ENCODE peak calls at places on chromosome 7, in ten cellular contexts. J is body of pancreas, G is BE2C, B is bronchial epithelial cell, M is progenitor cell of endocrine pancreas, I is right lobe of liver, Q is tibial artery, N is tibial nerve, D is IMR-90, P is GM12864. C is an unnamed sample.

GRCh38 chr7:143391462-143392404 is 10.6 kb downstream of the ZYX start:
- DNase-seq in J (peak; percentile 40), G (no peak), B (no peak), M (no peak), I (peak; percentile 78), Q (peak; percentile 88), N (peak; percentile 55), D (peak; percentile 85), P (no peak), C (no peak)

GRCh38 chr7:78769551-78770101 is 683.8 kb downstream of the MAGI2 start:
- DNase-seq in J (no peak), G (no peak), B (no peak), M (no peak), I (no peak), Q (no peak), N (no peak), D (no peak), P (peak; percentile 60), C (no peak)

GRCh38 chr7:20778063-20778721 is 8.5 kb downstream of the SP8 start:
- DNase-seq in J (peak; percentile 39), G (peak; percentile 61), B (no peak), M (peak; percentile 79), I (no peak), Q (no peak), N (no peak), D (no peak), P (no peak), C (no peak)

GRCh38 chr7:156993021-156993924 is 17.2 kb downstream of the MNX1 start:
- DNase-seq in J (peak; percentile 69), G (no peak), B (no peak), M (no peak), I (no peak), Q (no peak), N (no peak), D (no peak), P (no peak), C (no peak)

GRCh38 chr7:112994666-112995065 is 92.0 kb downstream of the GPR85 start:
- DNase-seq in J (no peak), G (no peak), B (no peak), M (no peak), I (no peak), Q (no peak), N (no peak), D (no peak), P (no peak), C (no peak)

GRCh38 chr7:142904128-142904527 is 18.6 kb upstream of the TRPV6 start:
- DNase-seq in J (no peak), G (no peak), B (no peak), M (no peak), I (no peak), Q (no peak), N (no peak), D (no peak), P (no peak), C (no peak)

GRCh38 chr7:30648744-30649540 is 33.3 kb downstream of the CRHR2 start:
- DNase-seq in J (no peak), G (no peak), B (no peak), M (no peak), I (no peak), Q (no peak), N (no peak), D (no peak), P (no peak), C (no peak)

GRCh38 chr7:73612598-73613269 is 11.6 kb downstream of the MLXIPL start:
- DNase-seq in J (peak; percentile 57), G (peak; percentile 39), B (peak; percentile 61), M (no peak), I (peak; percentile 93), Q (no peak), N (no peak), D (peak; percentile 29), P (no peak), C (no peak)

GRCh38 chr7:129739427-129739826 is 127.9 kb downstream of the NRF1 start:
- DNase-seq in J (peak; percentile 40), G (no peak), B (peak; percentile 61), M (no peak), I (no peak), Q (no peak), N (no peak), D (peak; percentile 76), P (no peak), C (no peak)

GRCh38 chr7:135168001-135168400 is 2.5 kb downstream of the CYREN start:
- DNase-seq in J (peak; percentile 21), G (no peak), B (no peak), M (no peak), I (peak; percentile 70), Q (no peak), N (no peak), D (no peak), P (no peak), C (no peak)

GRCh38 chr7:33742999-33743587 is 162.2 kb upstream of the BMPER start:
- DNase-seq in J (no peak), G (no peak), B (peak; percentile 83), M (no peak), I (no peak), Q (no peak), N (no peak), D (no peak), P (no peak), C (no peak)

GRCh38 chr7:33743594-33743993 is 161.7 kb upstream of the BMPER start:
- DNase-seq in J (no peak), G (no peak), B (peak; percentile 100), M (no peak), I (no peak), Q (no peak), N (no peak), D (peak; percentile 98), P (no peak), C (no peak)

GRCh38 chr7:33745934-33746333 is 159.4 kb upstream of the BMPER start:
- DNase-seq in J (no peak), G (no peak), B (peak; percentile 82), M (no peak), I (no peak), Q (no peak), N (no peak), D (peak; percentile 72), P (no peak), C (no peak)

GRCh38 chr7:33742521-33742920 is 162.8 kb upstream of the BMPER start:
- DNase-seq in J (no peak), G (no peak), B (peak; percentile 65), M (no peak), I (no peak), Q (no peak), N (no peak), D (no peak), P (no peak), C (no peak)

DNA sequence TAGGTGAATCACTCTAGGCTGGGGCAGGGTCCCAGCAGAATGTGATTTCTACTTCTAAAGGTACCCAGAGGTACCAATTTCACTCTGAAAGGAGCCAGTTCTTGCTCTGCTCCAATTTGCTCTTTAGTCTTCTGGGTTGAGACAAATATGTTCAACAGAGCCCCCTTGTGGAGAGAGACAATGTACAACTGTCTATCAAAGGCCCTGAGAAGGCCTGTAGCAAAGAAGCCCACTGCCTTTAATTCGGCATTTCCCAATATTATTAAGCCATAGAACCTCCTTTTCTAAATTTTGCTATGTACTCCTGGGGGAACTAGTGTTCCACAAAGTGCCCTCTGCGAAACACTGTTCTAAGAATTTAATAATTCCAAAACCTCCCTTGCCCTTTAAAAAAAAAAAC is 161.0 kb upstream of the BMPER start:
- DNase-seq in J (no peak), G (peak; percentile 21), B (peak; percentile 78), M (no peak), I (no peak), Q (no peak), N (no peak), D (peak; percentile 14), P (no peak), C (no peak)
- TF ChIP-seq CTCF in J (no peak), G (peak; percentile 61), B (peak; percentile 52), M (peak; percentile 23), I (peak; percentile 44), Q (peak; percentile 37), N (peak; percentile 21), D (no peak), P (peak; percentile 35), C (no peak)

DNA sequence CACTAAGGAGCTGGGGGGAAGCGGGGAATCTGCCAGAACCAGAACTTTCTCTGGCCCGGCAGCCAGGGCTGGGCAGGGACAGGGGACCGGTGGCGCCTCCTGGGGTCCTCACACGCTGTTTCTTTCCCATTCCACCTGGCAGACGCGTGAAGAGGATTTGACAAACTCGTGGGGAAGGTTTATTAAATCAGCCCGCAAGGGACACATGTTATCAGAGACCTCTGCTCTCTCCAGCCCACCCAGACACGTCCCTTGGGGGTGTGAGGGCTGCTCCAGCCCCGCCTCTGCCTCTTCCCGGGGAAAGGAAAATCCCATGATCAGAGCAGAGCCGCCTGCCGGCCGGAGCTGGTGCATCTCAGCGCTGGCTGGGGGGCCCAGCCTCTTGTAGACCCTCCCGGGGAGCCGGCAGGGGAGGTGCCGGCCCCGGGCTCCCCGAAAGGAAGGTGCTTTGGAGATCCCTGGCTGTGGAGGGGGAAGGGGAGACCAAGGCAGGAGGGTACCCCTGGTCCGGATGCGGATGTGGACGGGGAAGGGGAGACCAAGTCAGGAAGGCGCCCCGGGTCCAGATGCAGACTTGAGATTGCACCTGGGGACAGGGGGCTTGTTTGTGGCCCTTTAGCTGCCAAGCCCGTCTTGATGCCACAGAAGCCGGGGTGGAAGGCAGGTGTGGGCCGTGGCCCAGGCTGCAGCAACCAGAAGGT is 142.8 kb downstream of the ELFN1 start:
- DNase-seq in J (no peak), G (peak; percentile 92), B (no peak), M (no peak), I (no peak), Q (no peak), N (no peak), D (no peak), P (no peak), C (no peak)
- TF ChIP-seq CTCF in J (no peak), G (peak; percentile 70), B (no peak), M (no peak), I (no peak), Q (no peak), N (no peak), D (peak; percentile 0), P (no peak), C (no peak)

DNA sequence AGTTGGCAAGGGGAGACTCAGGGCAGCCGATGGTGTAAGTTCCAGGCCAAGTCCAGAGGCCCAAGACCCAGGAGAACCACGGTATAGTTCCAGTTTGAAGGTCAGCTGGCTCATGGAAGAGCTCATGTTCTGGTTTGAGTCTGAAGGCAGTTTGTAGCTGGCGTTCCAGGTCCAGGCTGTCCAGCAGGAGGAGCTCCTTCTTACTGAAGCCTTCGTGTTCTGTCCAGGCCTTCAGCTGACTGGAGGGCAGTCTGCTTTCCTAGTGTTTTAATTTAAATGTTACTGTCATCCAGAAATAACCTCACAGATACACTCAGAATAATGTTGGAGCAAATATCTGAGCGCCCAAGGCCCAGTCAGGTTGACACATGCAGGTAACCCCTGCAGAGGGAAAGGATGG is 4.2 kb downstream of the SUN1 start:
- DNase-seq in J (peak; percentile 46), G (peak; percentile 30), B (no peak), M (no peak), I (peak; percentile 58), Q (no peak), N (no peak), D (peak; percentile 42), P (no peak), C (no peak)
- TF ChIP-seq CTCF in J (peak; percentile 34), G (peak; percentile 58), B (peak; percentile 77), M (peak; percentile 44), I (peak; percentile 52), Q (peak; percentile 56), N (peak; percentile 8), D (peak; percentile 44), P (peak; percentile 26), C (no peak)

DNA sequence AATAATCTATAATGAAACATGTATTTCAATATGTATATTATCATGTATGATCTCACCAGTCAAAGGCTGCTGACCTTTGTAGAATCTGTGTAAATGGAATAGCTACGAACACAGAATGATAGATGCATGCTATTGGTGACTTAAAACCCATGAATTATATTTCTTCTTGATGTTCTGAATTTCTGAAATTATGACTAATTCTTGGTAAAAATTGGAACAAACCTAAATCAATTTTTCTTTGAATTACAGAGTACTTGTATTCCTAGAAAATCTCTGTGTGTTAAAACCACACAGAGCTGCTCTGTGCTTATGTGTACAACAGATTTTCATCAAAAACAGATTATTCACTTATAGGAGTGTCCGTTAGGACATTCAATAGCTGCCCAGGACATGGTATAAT is 108.3 kb upstream of the MDFIC start:
- DNase-seq in J (no peak), G (no peak), B (no peak), M (no peak), I (no peak), Q (no peak), N (no peak), D (no peak), P (no peak), C (no peak)
- TF ChIP-seq CTCF in J (no peak), G (no peak), B (no peak), M (no peak), I (no peak), Q (no peak), N (no peak), D (no peak), P (no peak), C (no peak)

C was measured in omental fat pad.